ENCODE peak calls at places on chromosomes 16 and 17, in four cellular contexts. G is GM23338, P is neural progenitor cell, W is IMR-90. X is an unnamed sample.

GRCh38 chr17:5220074-5220473 is 14.6 kb downstream of the SCIMP start:
- DNase-seq in G (no peak), P (no peak), W (no peak), X (no peak)

GRCh38 chr17:43832976-43833829 is at the start of gene MPP3:
- DNase-seq in W (peak), G (peak), P (peak), X (peak)

GRCh38 chr16:67781548-67781921 is 24.8 kb downstream of the RANBP10 start:
- DNase-seq in P (no peak), W (no peak), G (no peak), X (no peak)

GRCh38 chr17:81184596-81184995 is 18.6 kb upstream of the AATK start:
- DNase-seq in G (peak), P (peak), W (no peak), X (no peak)

GRCh38 chr17:72034000-72034399 is 86.8 kb upstream of the SOX9 start:
- DNase-seq in G (no peak), W (no peak), P (no peak), X (no peak)

GRCh38 chr17:47270946-47271705 is 17.5 kb downstream of the ITGB3 start:
- DNase-seq in W (no peak), P (no peak), G (no peak), X (no peak)

GRCh38 chr17:2122641-2123302 is 67.9 kb downstream of the HIC1 start:
- DNase-seq in W (peak), G (peak), P (peak), X (no peak)

GRCh38 chr17:10610821-10611323 is 46.2 kb downstream of the MYH3 start:
- DNase-seq in P (no peak), W (no peak), G (no peak), X (no peak)

GRCh38 chr17:13885550-13885949 is 183.8 kb upstream of the COX10 start:
- DNase-seq in W (no peak), P (no peak), G (no peak), X (no peak)

GRCh38 chr16:27769561-27770222 is 219.7 kb downstream of the KATNIP start:
- DNase-seq in W (peak), G (no peak), P (no peak), X (no peak)

GRCh38 chr17:75551276-75551675 is 25.8 kb downstream of the LLGL2 start:
- DNase-seq in G (no peak), P (no peak), W (no peak), X (no peak)

GRCh38 chr17:62780273-62780672 is 27.8 kb downstream of the MARCHF10 start:
- DNase-seq in G (no peak), W (no peak), P (no peak), X (no peak)

GRCh38 chr17:77098884-77099545 is 41.8 kb upstream of the SEC14L1 start:
- DNase-seq in P (no peak), G (no peak), W (peak), X (no peak)

GRCh38 chr17:13031718-13032350 is 14.0 kb upstream of the ELAC2 start:
- DNase-seq in P (peak), W (peak), G (peak), X (peak)

GRCh38 chr17:19703776-19704371 is 12.5 kb downstream of the SLC47A2 start:
- DNase-seq in P (peak), G (peak), W (no peak), X (no peak)

GRCh38 chr17:48351916-48352332 is 78.1 kb downstream of the SKAP1 start:
- DNase-seq in G (peak), P (peak), W (peak), X (peak)

GRCh38 chr16:24010440-24011089 is 174.8 kb downstream of the PRKCB start:
- DNase-seq in G (peak), W (peak), P (peak), X (peak)

GRCh38 chr16:56451753-56452689 is 667 bp downstream of the OGFOD1 start:
- DNase-seq in P (peak), G (peak), W (peak), X (peak)

GRCh38 chr16:1296688-1297412 is 12.6 kb upstream of the UBE2I start:
- DNase-seq in W (peak), P (no peak), G (no peak), X (peak)

GRCh38 chr16:12356622-12357365 is 380.3 kb downstream of the SNX29 start:
- DNase-seq in P (no peak), W (no peak), G (peak), X (no peak)

GRCh38 chr17:80441133-80441578 is 26.2 kb downstream of the ENDOV start:
- DNase-seq in P (peak), W (peak), G (peak), X (peak)

GRCh38 chr17:15194859-15195277 is 70.3 kb downstream of the PMP22 start:
- DNase-seq in G (no peak), P (no peak), W (peak), X (no peak)

GRCh38 chr16:30924086-30924714 is 828 bp downstream of the FBXL19 start:
- DNase-seq in P (peak), W (no peak), G (peak), X (no peak)

GRCh38 chr16:2883027-2883846 is at the start of gene FLYWCH2:
- DNase-seq in G (peak), P (peak), W (peak), X (peak)

GRCh38 chr17:77356109-77356689 is 215.4 kb downstream of the SEC14L1 start:
- DNase-seq in G (no peak), W (no peak), P (no peak), X (no peak)

GRCh38 chr16:27429981-27430441 is 28.0 kb downstream of the IL21R start:
- DNase-seq in W (no peak), G (no peak), P (no peak), X (no peak)

GRCh38 chr17:20266806-20267458 is 200.4 kb downstream of the LGALS9B start:
- DNase-seq in P (no peak), W (peak), G (no peak), X (no peak)

GRCh38 chr16:30063893-30064745 is 1.4 kb upstream of the ALDOA start:
- DNase-seq in G (peak), W (peak), P (peak), X (peak)

GRCh38 chr16:19898166-19898565 is 13.5 kb upstream of the GPRC5B start:
- DNase-seq in P (no peak), W (no peak), G (no peak), X (no peak)

GRCh38 chr17:17035490-17035889 is 6.8 kb upstream of the MPRIP start:
- DNase-seq in P (no peak), W (no peak), G (no peak), X (no peak)

GRCh38 chr16:83143788-83144187 is 517.0 kb downstream of the CDH13 start:
- DNase-seq in P (peak), W (peak), G (no peak), X (no peak)

GRCh38 chr16:49890876-49891275 is 35.0 kb upstream of the ZNF423 start:
- DNase-seq in G (peak), P (peak), W (no peak), X (no peak)

GRCh38 chr16:491225-491919 is 36.1 kb upstream of the CAPN15 start:
- DNase-seq in G (no peak), P (no peak), W (no peak), X (no peak)

GRCh38 chr17:19333132-19333440 is 29.4 kb downstream of the B9D1 start:
- DNase-seq in P (no peak), W (no peak), G (no peak), X (no peak)

GRCh38 chr17:76585048-76585648 is 512 bp downstream of the ST6GALNAC2 start:
- DNase-seq in P (peak), W (no peak), G (peak), X (no peak)

GRCh38 chr17:12667299-12667958 is 1.7 kb downstream of the MYOCD start:
- DNase-seq in P (peak), W (peak), G (peak), X (peak)

GRCh38 chr17:79248843-79249242 is 174.2 kb downstream of the ENGASE start:
- DNase-seq in W (no peak), G (peak), P (no peak), X (no peak)
- H3K4me2 ChIP-seq in W (no peak), G (no peak), P (no peak), X (no peak)

DNA sequence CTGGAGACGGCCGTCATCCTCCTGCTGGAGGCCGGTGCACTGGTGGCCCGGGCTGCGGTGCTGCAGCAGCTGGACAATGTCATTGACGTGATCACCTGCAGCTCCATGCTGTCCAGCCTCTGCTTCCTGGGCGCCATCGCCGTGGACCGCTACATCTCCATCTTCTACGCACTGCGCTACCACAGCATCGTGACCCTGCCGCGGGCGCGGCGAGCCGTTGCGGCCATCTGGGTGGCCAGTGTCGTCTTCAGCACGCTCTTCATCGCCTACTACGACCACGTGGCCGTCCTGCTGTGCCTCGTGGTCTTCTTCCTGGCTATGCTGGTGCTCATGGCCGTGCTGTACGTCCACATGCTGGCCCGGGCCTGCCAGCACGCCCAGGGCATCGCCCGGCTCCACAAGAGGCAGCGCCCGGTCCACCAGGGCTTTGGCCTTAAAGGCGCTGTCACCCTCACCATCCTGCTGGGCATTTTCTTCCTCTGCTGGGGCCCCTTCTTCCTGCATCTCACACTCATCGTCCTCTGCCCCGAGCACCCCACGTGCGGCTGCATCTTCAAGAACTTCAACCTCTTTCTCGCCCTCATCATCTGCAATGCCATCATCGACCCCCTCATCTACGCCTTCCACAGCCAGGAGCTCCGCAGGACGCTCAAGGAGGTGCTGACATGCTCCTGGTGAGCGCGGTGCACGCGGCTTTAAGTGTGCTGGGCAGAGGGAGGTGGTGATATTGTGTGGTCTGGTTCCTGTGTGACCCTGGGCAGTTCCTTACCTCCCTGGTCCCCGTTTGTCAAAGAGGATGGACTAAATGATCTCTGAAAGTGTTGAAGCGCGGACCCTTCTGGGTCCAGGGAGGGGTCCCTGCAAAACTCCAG is 1.1 kb downstream of the MC1R start:
- DNase-seq in G (no peak), W (no peak), P (no peak), X (no peak)
- H3K27ac ChIP-seq in G (no peak), W (no peak), P (no peak), X (peak)

GRCh38 chr17:28344011-28344410 is 8.4 kb downstream of the TNFAIP1 start:
- DNase-seq in P (no peak), G (no peak), W (no peak), X (no peak)
- H3K4me2 ChIP-seq in P (no peak), G (no peak), W (no peak), X (no peak)

GRCh38 chr17:78664476-78665384 is 87.5 kb upstream of the DNAH17 start:
- DNase-seq in P (no peak), W (peak), G (no peak), X (no peak)

GRCh38 chr17:78665385-78665951 is 88.3 kb upstream of the DNAH17 start:
- DNase-seq in P (no peak), W (no peak), G (no peak), X (no peak)

GRCh38 chr17:78667741-78668640 is 90.8 kb upstream of the DNAH17 start:
- DNase-seq in W (no peak), P (no peak), G (no peak), X (no peak)

GRCh38 chr17:78667091-78667490 is 89.9 kb upstream of the DNAH17 start:
- DNase-seq in W (no peak), G (no peak), P (no peak), X (no peak)

DNA sequence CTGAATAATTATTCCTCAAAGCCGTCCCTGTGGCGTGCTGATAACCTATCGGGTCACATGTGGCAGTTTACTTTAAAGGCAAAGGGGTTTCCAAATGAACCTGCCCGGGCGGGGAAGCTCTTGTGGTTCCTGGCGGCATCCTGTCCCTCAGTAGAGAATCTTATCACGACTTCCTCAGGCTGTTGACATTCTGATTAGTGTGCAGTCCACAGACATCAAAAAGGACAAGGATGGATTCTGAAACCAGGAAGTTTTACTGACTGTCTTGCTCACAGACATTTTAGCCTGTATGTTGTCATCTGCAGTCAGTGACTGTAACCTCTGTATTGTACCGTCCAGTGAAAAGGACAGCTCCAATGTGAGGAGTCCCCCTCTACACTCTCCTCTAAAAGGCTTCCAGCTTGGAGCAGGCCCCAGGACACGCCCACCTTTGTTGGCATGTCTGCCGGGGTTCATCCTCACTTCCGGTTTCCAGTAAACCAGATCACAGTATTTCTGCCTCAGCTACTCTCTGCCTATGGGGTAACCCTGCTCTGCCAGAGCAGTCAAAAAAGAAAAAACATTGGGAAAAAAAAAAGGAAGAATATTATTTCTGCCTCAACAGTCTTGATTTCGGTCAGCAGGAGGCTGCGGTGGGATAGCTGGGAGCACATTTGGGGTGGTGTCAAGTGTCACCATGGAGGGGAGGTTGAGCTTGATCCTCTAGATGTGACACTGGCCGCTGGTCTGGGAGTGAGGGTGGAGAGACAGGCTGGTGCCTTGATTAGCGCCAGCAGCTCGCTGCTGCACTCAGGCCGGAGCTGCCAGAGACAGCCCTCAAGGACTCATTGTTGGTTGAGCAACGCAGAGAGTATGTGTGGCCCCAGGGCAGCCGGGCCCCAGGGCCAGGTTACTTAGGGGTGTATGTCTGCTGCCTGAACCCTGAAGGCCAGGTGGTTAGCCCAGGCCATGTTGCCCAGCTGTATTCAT is 89.0 kb upstream of the DNAH17 start:
- DNase-seq in W (no peak), P (peak), G (no peak), X (no peak)
- H3K27ac ChIP-seq in W (no peak), P (no peak), G (no peak), X (peak)

GRCh38 chr16:28935924-28936783 is 4.4 kb downstream of the CD19 start:
- DNase-seq in W (peak), G (peak), P (peak), X (peak)

GRCh38 chr16:28938721-28939120 is 7.0 kb downstream of the CD19 start:
- DNase-seq in W (no peak), G (no peak), P (no peak), X (no peak)

GRCh38 chr16:28935333-28935732 is 3.6 kb downstream of the CD19 start:
- DNase-seq in W (no peak), P (no peak), G (no peak), X (no peak)

GRCh38 chr16:28937222-28937876 is 5.6 kb downstream of the CD19 start:
- DNase-seq in P (no peak), W (no peak), G (no peak), X (no peak)

DNA sequence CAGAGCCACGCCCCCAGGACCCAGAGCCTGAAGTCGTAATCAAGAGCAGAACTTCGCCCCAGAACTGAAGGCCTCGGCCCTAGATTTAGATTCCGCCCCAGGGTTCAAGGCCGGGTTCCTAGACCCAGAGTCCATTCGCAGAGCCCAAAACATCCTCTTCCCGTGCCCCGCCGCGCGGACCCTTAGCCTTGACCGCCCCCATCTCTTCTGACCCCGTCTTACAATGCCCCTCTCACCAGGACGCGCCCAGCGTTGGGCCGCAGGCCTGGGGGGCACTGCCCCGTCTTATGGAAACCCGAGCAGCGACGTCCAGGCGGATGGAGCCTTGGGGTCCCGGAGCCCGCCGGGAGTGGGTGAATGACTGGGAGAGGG is 5.0 kb downstream of the CD19 start:
- DNase-seq in W (no peak), P (no peak), G (no peak), X (no peak)
- H3K4me2 ChIP-seq in W (no peak), P (no peak), G (peak), X (peak)

GRCh38 chr16:80985611-80986010 is 21.1 kb downstream of the CMC2 start:
- DNase-seq in G (no peak), W (no peak), P (no peak), X (no peak)
- H3K27ac ChIP-seq in G (no peak), W (no peak), P (no peak), X (no peak)

DNA sequence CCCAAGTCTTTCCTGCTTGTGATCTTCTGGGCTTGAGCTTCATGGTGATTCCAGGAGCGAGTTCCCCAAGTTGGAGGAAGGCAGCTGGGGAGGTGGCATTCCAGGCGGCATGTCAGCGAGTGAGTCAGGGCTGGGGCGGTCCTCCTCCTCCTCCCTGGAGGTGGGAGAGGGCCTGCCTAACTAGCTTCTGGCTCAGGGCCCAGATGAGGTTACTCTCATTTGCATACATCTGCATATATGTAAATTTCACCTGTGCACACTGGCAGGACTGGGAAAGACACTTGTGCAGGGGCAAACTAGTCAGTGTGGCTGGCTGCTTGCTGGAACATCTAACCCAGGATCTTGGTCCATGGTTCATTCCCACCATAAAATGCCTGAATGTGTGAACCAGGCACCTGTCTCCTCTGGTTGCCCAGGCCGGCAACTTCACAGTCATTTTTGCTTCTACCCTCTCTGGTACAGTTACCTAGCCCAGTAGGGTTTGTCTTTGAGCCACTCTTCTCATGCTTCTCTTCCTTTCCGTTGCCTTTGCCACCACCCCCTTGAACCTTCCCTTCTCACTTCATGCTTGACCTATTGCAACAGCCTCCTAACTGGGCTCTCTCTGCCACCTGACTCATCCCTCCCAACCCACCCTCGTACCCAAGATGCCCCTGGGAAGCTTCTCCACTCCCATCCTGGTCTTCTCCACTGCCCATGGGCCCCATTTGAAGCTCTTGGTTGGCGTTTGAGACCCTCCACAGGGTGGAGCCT is 9.6 kb upstream of the DLX4 start:
- DNase-seq in G (peak), W (peak), P (no peak), X (peak)
- H3K4me2 ChIP-seq in G (no peak), W (no peak), P (no peak), X (peak)